ENCODE peak calls at places on chromosomes 13 and 19, in nine cellular contexts. One of them, this sample, is unnamed.

GRCh38 chr13:98938801-98939200 is 39.1 kb downstream of the DOCK9 start:
- DNase-seq in activated naive CD4-positive, alpha-beta T cell treated with anti-CD3 and anti-CD28 coated beads, Interleukin-2, amount 50 U/mL, for 16 hours: no peak
- DNase-seq in NT2/D1: no peak
- DNase-seq in activated CD4-positive, alpha-beta T cell treated with anti-CD3 and anti-CD28 coated beads, Interleukin-2, amount 50 U/mL, for 1 hour: no peak
- DNase-seq in AG04449: no peak
- DNase-seq in iPS DF 6.9: no peak
- DNase-seq in stimulated activated CD8-positive, alpha-beta memory T cell treated with anti-CD3 and anti-CD28 coated beads, Interleukin-7, amount 100 ng/mL, for 4 hours: no peak
- DNase-seq in left ventricle myocardium superior: no peak
- DNase-seq in GDM1: no peak
- DNase-seq in this sample: no peak

GRCh38 chr13:46172531-46172991 is 9.4 kb downstream of the LCP1 start:
- DNase-seq in activated naive CD4-positive, alpha-beta T cell treated with anti-CD3 and anti-CD28 coated beads, Interleukin-2, amount 50 U/mL, for 16 hours: no peak
- DNase-seq in NT2/D1: no peak
- DNase-seq in activated CD4-positive, alpha-beta T cell treated with anti-CD3 and anti-CD28 coated beads, Interleukin-2, amount 50 U/mL, for 1 hour: peak
- DNase-seq in AG04449: no peak
- DNase-seq in iPS DF 6.9: no peak
- DNase-seq in stimulated activated CD8-positive, alpha-beta memory T cell treated with anti-CD3 and anti-CD28 coated beads, Interleukin-7, amount 100 ng/mL, for 4 hours: no peak
- DNase-seq in left ventricle myocardium superior: no peak
- DNase-seq in GDM1: peak
- DNase-seq in this sample: no peak

GRCh38 chr19:49595006-49595818 is 4.2 kb downstream of the PRR12 start:
- DNase-seq in activated naive CD4-positive, alpha-beta T cell treated with anti-CD3 and anti-CD28 coated beads, Interleukin-2, amount 50 U/mL, for 16 hours: no peak
- DNase-seq in NT2/D1: no peak
- DNase-seq in activated CD4-positive, alpha-beta T cell treated with anti-CD3 and anti-CD28 coated beads, Interleukin-2, amount 50 U/mL, for 1 hour: no peak
- DNase-seq in AG04449: no peak
- DNase-seq in iPS DF 6.9: no peak
- DNase-seq in stimulated activated CD8-positive, alpha-beta memory T cell treated with anti-CD3 and anti-CD28 coated beads, Interleukin-7, amount 100 ng/mL, for 4 hours: no peak
- DNase-seq in left ventricle myocardium superior: no peak
- DNase-seq in GDM1: no peak
- DNase-seq in this sample: no peak

GRCh38 chr13:102907016-102907756 is 61.4 kb downstream of the ERCC5 start:
- DNase-seq in activated naive CD4-positive, alpha-beta T cell treated with anti-CD3 and anti-CD28 coated beads, Interleukin-2, amount 50 U/mL, for 16 hours: no peak
- DNase-seq in NT2/D1: no peak
- DNase-seq in activated CD4-positive, alpha-beta T cell treated with anti-CD3 and anti-CD28 coated beads, Interleukin-2, amount 50 U/mL, for 1 hour: no peak
- DNase-seq in AG04449: no peak
- DNase-seq in iPS DF 6.9: no peak
- DNase-seq in stimulated activated CD8-positive, alpha-beta memory T cell treated with anti-CD3 and anti-CD28 coated beads, Interleukin-7, amount 100 ng/mL, for 4 hours: no peak
- DNase-seq in left ventricle myocardium superior: no peak
- DNase-seq in GDM1: no peak
- DNase-seq in this sample: peak

GRCh38 chr13:20702530-20702929 is 969 bp upstream of the IL17D start:
- DNase-seq in activated naive CD4-positive, alpha-beta T cell treated with anti-CD3 and anti-CD28 coated beads, Interleukin-2, amount 50 U/mL, for 16 hours: no peak
- DNase-seq in NT2/D1: no peak
- DNase-seq in activated CD4-positive, alpha-beta T cell treated with anti-CD3 and anti-CD28 coated beads, Interleukin-2, amount 50 U/mL, for 1 hour: no peak
- DNase-seq in AG04449: no peak
- DNase-seq in iPS DF 6.9: no peak
- DNase-seq in stimulated activated CD8-positive, alpha-beta memory T cell treated with anti-CD3 and anti-CD28 coated beads, Interleukin-7, amount 100 ng/mL, for 4 hours: no peak
- DNase-seq in left ventricle myocardium superior: no peak
- DNase-seq in GDM1: no peak
- DNase-seq in this sample: no peak

GRCh38 chr13:27968316-27969072 is 621 bp downstream of the CDX2 start:
- DNase-seq in activated naive CD4-positive, alpha-beta T cell treated with anti-CD3 and anti-CD28 coated beads, Interleukin-2, amount 50 U/mL, for 16 hours: no peak
- DNase-seq in NT2/D1: no peak
- DNase-seq in activated CD4-positive, alpha-beta T cell treated with anti-CD3 and anti-CD28 coated beads, Interleukin-2, amount 50 U/mL, for 1 hour: no peak
- DNase-seq in AG04449: no peak
- DNase-seq in iPS DF 6.9: no peak
- DNase-seq in stimulated activated CD8-positive, alpha-beta memory T cell treated with anti-CD3 and anti-CD28 coated beads, Interleukin-7, amount 100 ng/mL, for 4 hours: no peak
- DNase-seq in left ventricle myocardium superior: no peak
- DNase-seq in GDM1: no peak
- DNase-seq in this sample: no peak

GRCh38 chr19:41089955-41090354 is 1.7 kb downstream of the CYP2A13 start:
- DNase-seq in activated naive CD4-positive, alpha-beta T cell treated with anti-CD3 and anti-CD28 coated beads, Interleukin-2, amount 50 U/mL, for 16 hours: no peak
- DNase-seq in NT2/D1: no peak
- DNase-seq in activated CD4-positive, alpha-beta T cell treated with anti-CD3 and anti-CD28 coated beads, Interleukin-2, amount 50 U/mL, for 1 hour: no peak
- DNase-seq in AG04449: no peak
- DNase-seq in iPS DF 6.9: no peak
- DNase-seq in stimulated activated CD8-positive, alpha-beta memory T cell treated with anti-CD3 and anti-CD28 coated beads, Interleukin-7, amount 100 ng/mL, for 4 hours: no peak
- DNase-seq in left ventricle myocardium superior: no peak
- DNase-seq in GDM1: no peak
- DNase-seq in this sample: no peak

GRCh38 chr13:51619614-51620013 is 35.4 kb downstream of the WDFY2 start:
- DNase-seq in activated naive CD4-positive, alpha-beta T cell treated with anti-CD3 and anti-CD28 coated beads, Interleukin-2, amount 50 U/mL, for 16 hours: no peak
- DNase-seq in NT2/D1: no peak
- DNase-seq in activated CD4-positive, alpha-beta T cell treated with anti-CD3 and anti-CD28 coated beads, Interleukin-2, amount 50 U/mL, for 1 hour: no peak
- DNase-seq in AG04449: no peak
- DNase-seq in iPS DF 6.9: no peak
- DNase-seq in stimulated activated CD8-positive, alpha-beta memory T cell treated with anti-CD3 and anti-CD28 coated beads, Interleukin-7, amount 100 ng/mL, for 4 hours: no peak
- DNase-seq in left ventricle myocardium superior: no peak
- DNase-seq in GDM1: no peak
- DNase-seq in this sample: no peak

GRCh38 chr19:46380690-46381089 is 32.7 kb downstream of the CCDC8 start:
- DNase-seq in activated naive CD4-positive, alpha-beta T cell treated with anti-CD3 and anti-CD28 coated beads, Interleukin-2, amount 50 U/mL, for 16 hours: no peak
- DNase-seq in NT2/D1: no peak
- DNase-seq in activated CD4-positive, alpha-beta T cell treated with anti-CD3 and anti-CD28 coated beads, Interleukin-2, amount 50 U/mL, for 1 hour: no peak
- DNase-seq in AG04449: no peak
- DNase-seq in iPS DF 6.9: no peak
- DNase-seq in stimulated activated CD8-positive, alpha-beta memory T cell treated with anti-CD3 and anti-CD28 coated beads, Interleukin-7, amount 100 ng/mL, for 4 hours: no peak
- DNase-seq in left ventricle myocardium superior: no peak
- DNase-seq in GDM1: no peak
- DNase-seq in this sample: no peak

GRCh38 chr13:40060318-40061007 is 405.0 kb downstream of the COG6 start:
- DNase-seq in activated naive CD4-positive, alpha-beta T cell treated with anti-CD3 and anti-CD28 coated beads, Interleukin-2, amount 50 U/mL, for 16 hours: peak
- DNase-seq in NT2/D1: no peak
- DNase-seq in activated CD4-positive, alpha-beta T cell treated with anti-CD3 and anti-CD28 coated beads, Interleukin-2, amount 50 U/mL, for 1 hour: no peak
- DNase-seq in AG04449: peak
- DNase-seq in iPS DF 6.9: no peak
- DNase-seq in stimulated activated CD8-positive, alpha-beta memory T cell treated with anti-CD3 and anti-CD28 coated beads, Interleukin-7, amount 100 ng/mL, for 4 hours: no peak
- DNase-seq in left ventricle myocardium superior: peak
- DNase-seq in GDM1: no peak
- DNase-seq in this sample: peak

GRCh38 chr13:30486230-30487074 is 20.7 kb upstream of the HMGB1 start:
- DNase-seq in activated naive CD4-positive, alpha-beta T cell treated with anti-CD3 and anti-CD28 coated beads, Interleukin-2, amount 50 U/mL, for 16 hours: no peak
- DNase-seq in NT2/D1: no peak
- DNase-seq in activated CD4-positive, alpha-beta T cell treated with anti-CD3 and anti-CD28 coated beads, Interleukin-2, amount 50 U/mL, for 1 hour: no peak
- DNase-seq in AG04449: no peak
- DNase-seq in iPS DF 6.9: no peak
- DNase-seq in stimulated activated CD8-positive, alpha-beta memory T cell treated with anti-CD3 and anti-CD28 coated beads, Interleukin-7, amount 100 ng/mL, for 4 hours: no peak
- DNase-seq in left ventricle myocardium superior: no peak
- DNase-seq in GDM1: no peak
- DNase-seq in this sample: no peak

GRCh38 chr13:33261426-33262068 is 24.0 kb downstream of the STARD13 start:
- DNase-seq in activated naive CD4-positive, alpha-beta T cell treated with anti-CD3 and anti-CD28 coated beads, Interleukin-2, amount 50 U/mL, for 16 hours: no peak
- DNase-seq in NT2/D1: no peak
- DNase-seq in activated CD4-positive, alpha-beta T cell treated with anti-CD3 and anti-CD28 coated beads, Interleukin-2, amount 50 U/mL, for 1 hour: no peak
- DNase-seq in AG04449: no peak
- DNase-seq in iPS DF 6.9: no peak
- DNase-seq in stimulated activated CD8-positive, alpha-beta memory T cell treated with anti-CD3 and anti-CD28 coated beads, Interleukin-7, amount 100 ng/mL, for 4 hours: no peak
- DNase-seq in left ventricle myocardium superior: no peak
- DNase-seq in GDM1: no peak
- DNase-seq in this sample: no peak

GRCh38 chr19:21566073-21566472 is 60.7 kb downstream of the ZNF429 start:
- DNase-seq in activated naive CD4-positive, alpha-beta T cell treated with anti-CD3 and anti-CD28 coated beads, Interleukin-2, amount 50 U/mL, for 16 hours: no peak
- DNase-seq in NT2/D1: no peak
- DNase-seq in activated CD4-positive, alpha-beta T cell treated with anti-CD3 and anti-CD28 coated beads, Interleukin-2, amount 50 U/mL, for 1 hour: no peak
- DNase-seq in AG04449: no peak
- DNase-seq in iPS DF 6.9: no peak
- DNase-seq in stimulated activated CD8-positive, alpha-beta memory T cell treated with anti-CD3 and anti-CD28 coated beads, Interleukin-7, amount 100 ng/mL, for 4 hours: peak
- DNase-seq in left ventricle myocardium superior: no peak
- DNase-seq in GDM1: no peak
- DNase-seq in this sample: no peak

GRCh38 chr19:34475026-34475974 is 6.3 kb upstream of the WTIP start:
- DNase-seq in activated naive CD4-positive, alpha-beta T cell treated with anti-CD3 and anti-CD28 coated beads, Interleukin-2, amount 50 U/mL, for 16 hours: no peak
- DNase-seq in NT2/D1: no peak
- DNase-seq in activated CD4-positive, alpha-beta T cell treated with anti-CD3 and anti-CD28 coated beads, Interleukin-2, amount 50 U/mL, for 1 hour: no peak
- DNase-seq in AG04449: peak
- DNase-seq in iPS DF 6.9: no peak
- DNase-seq in stimulated activated CD8-positive, alpha-beta memory T cell treated with anti-CD3 and anti-CD28 coated beads, Interleukin-7, amount 100 ng/mL, for 4 hours: no peak
- DNase-seq in left ventricle myocardium superior: no peak
- DNase-seq in GDM1: no peak
- DNase-seq in this sample: no peak

GRCh38 chr13:49298903-49299605 is 51.3 kb downstream of the CDADC1 start:
- DNase-seq in activated naive CD4-positive, alpha-beta T cell treated with anti-CD3 and anti-CD28 coated beads, Interleukin-2, amount 50 U/mL, for 16 hours: no peak
- DNase-seq in NT2/D1: no peak
- DNase-seq in activated CD4-positive, alpha-beta T cell treated with anti-CD3 and anti-CD28 coated beads, Interleukin-2, amount 50 U/mL, for 1 hour: no peak
- DNase-seq in AG04449: no peak
- DNase-seq in iPS DF 6.9: no peak
- DNase-seq in stimulated activated CD8-positive, alpha-beta memory T cell treated with anti-CD3 and anti-CD28 coated beads, Interleukin-7, amount 100 ng/mL, for 4 hours: no peak
- DNase-seq in left ventricle myocardium superior: no peak
- DNase-seq in GDM1: no peak
- DNase-seq in this sample: no peak

GRCh38 chr19:15210323-15210774 is 9.6 kb upstream of the NOTCH3 start:
- DNase-seq in activated naive CD4-positive, alpha-beta T cell treated with anti-CD3 and anti-CD28 coated beads, Interleukin-2, amount 50 U/mL, for 16 hours: no peak
- DNase-seq in NT2/D1: no peak
- DNase-seq in activated CD4-positive, alpha-beta T cell treated with anti-CD3 and anti-CD28 coated beads, Interleukin-2, amount 50 U/mL, for 1 hour: no peak
- DNase-seq in AG04449: peak
- DNase-seq in iPS DF 6.9: no peak
- DNase-seq in stimulated activated CD8-positive, alpha-beta memory T cell treated with anti-CD3 and anti-CD28 coated beads, Interleukin-7, amount 100 ng/mL, for 4 hours: no peak
- DNase-seq in left ventricle myocardium superior: peak
- DNase-seq in GDM1: no peak
- DNase-seq in this sample: no peak

GRCh38 chr13:64371045-64371444 is 2859.1 kb downstream of the PCDH9 start:
- DNase-seq in activated naive CD4-positive, alpha-beta T cell treated with anti-CD3 and anti-CD28 coated beads, Interleukin-2, amount 50 U/mL, for 16 hours: no peak
- DNase-seq in NT2/D1: no peak
- DNase-seq in activated CD4-positive, alpha-beta T cell treated with anti-CD3 and anti-CD28 coated beads, Interleukin-2, amount 50 U/mL, for 1 hour: no peak
- DNase-seq in AG04449: no peak
- DNase-seq in iPS DF 6.9: no peak
- DNase-seq in stimulated activated CD8-positive, alpha-beta memory T cell treated with anti-CD3 and anti-CD28 coated beads, Interleukin-7, amount 100 ng/mL, for 4 hours: no peak
- DNase-seq in left ventricle myocardium superior: no peak
- DNase-seq in GDM1: no peak
- DNase-seq in this sample: no peak

GRCh38 chr13:34217343-34218094 is 399.6 kb downstream of the RFC3 start:
- DNase-seq in activated naive CD4-positive, alpha-beta T cell treated with anti-CD3 and anti-CD28 coated beads, Interleukin-2, amount 50 U/mL, for 16 hours: no peak
- DNase-seq in NT2/D1: no peak
- DNase-seq in activated CD4-positive, alpha-beta T cell treated with anti-CD3 and anti-CD28 coated beads, Interleukin-2, amount 50 U/mL, for 1 hour: no peak
- DNase-seq in AG04449: no peak
- DNase-seq in iPS DF 6.9: no peak
- DNase-seq in stimulated activated CD8-positive, alpha-beta memory T cell treated with anti-CD3 and anti-CD28 coated beads, Interleukin-7, amount 100 ng/mL, for 4 hours: no peak
- DNase-seq in left ventricle myocardium superior: no peak
- DNase-seq in GDM1: no peak
- DNase-seq in this sample: no peak

GRCh38 chr13:30158774-30159445 is 148.4 kb downstream of the KATNAL1 start:
- DNase-seq in activated naive CD4-positive, alpha-beta T cell treated with anti-CD3 and anti-CD28 coated beads, Interleukin-2, amount 50 U/mL, for 16 hours: no peak
- DNase-seq in NT2/D1: no peak
- DNase-seq in activated CD4-positive, alpha-beta T cell treated with anti-CD3 and anti-CD28 coated beads, Interleukin-2, amount 50 U/mL, for 1 hour: no peak
- DNase-seq in AG04449: peak
- DNase-seq in iPS DF 6.9: no peak
- DNase-seq in stimulated activated CD8-positive, alpha-beta memory T cell treated with anti-CD3 and anti-CD28 coated beads, Interleukin-7, amount 100 ng/mL, for 4 hours: no peak
- DNase-seq in left ventricle myocardium superior: no peak
- DNase-seq in GDM1: no peak
- DNase-seq in this sample: no peak

GRCh38 chr13:30307966-30308290 is 577 bp upstream of the KATNAL1 start:
- DNase-seq in activated naive CD4-positive, alpha-beta T cell treated with anti-CD3 and anti-CD28 coated beads, Interleukin-2, amount 50 U/mL, for 16 hours: no peak
- DNase-seq in NT2/D1: no peak
- DNase-seq in activated CD4-positive, alpha-beta T cell treated with anti-CD3 and anti-CD28 coated beads, Interleukin-2, amount 50 U/mL, for 1 hour: no peak
- DNase-seq in AG04449: no peak
- DNase-seq in iPS DF 6.9: no peak
- DNase-seq in stimulated activated CD8-positive, alpha-beta memory T cell treated with anti-CD3 and anti-CD28 coated beads, Interleukin-7, amount 100 ng/mL, for 4 hours: no peak
- DNase-seq in left ventricle myocardium superior: no peak
- DNase-seq in GDM1: no peak
- DNase-seq in this sample: no peak

GRCh38 chr13:69234171-69234570 is 873.5 kb upstream of the ATXN8OS start:
- DNase-seq in activated naive CD4-positive, alpha-beta T cell treated with anti-CD3 and anti-CD28 coated beads, Interleukin-2, amount 50 U/mL, for 16 hours: no peak
- DNase-seq in NT2/D1: no peak
- DNase-seq in activated CD4-positive, alpha-beta T cell treated with anti-CD3 and anti-CD28 coated beads, Interleukin-2, amount 50 U/mL, for 1 hour: no peak
- DNase-seq in AG04449: no peak
- DNase-seq in iPS DF 6.9: no peak
- DNase-seq in stimulated activated CD8-positive, alpha-beta memory T cell treated with anti-CD3 and anti-CD28 coated beads, Interleukin-7, amount 100 ng/mL, for 4 hours: no peak
- DNase-seq in left ventricle myocardium superior: no peak
- DNase-seq in GDM1: no peak
- DNase-seq in this sample: no peak

GRCh38 chr19:56765107-56765506 is 75.4 kb downstream of the PEG3 start:
- DNase-seq in activated naive CD4-positive, alpha-beta T cell treated with anti-CD3 and anti-CD28 coated beads, Interleukin-2, amount 50 U/mL, for 16 hours: peak
- DNase-seq in NT2/D1: peak
- DNase-seq in activated CD4-positive, alpha-beta T cell treated with anti-CD3 and anti-CD28 coated beads, Interleukin-2, amount 50 U/mL, for 1 hour: no peak
- DNase-seq in AG04449: no peak
- DNase-seq in iPS DF 6.9: no peak
- DNase-seq in stimulated activated CD8-positive, alpha-beta memory T cell treated with anti-CD3 and anti-CD28 coated beads, Interleukin-7, amount 100 ng/mL, for 4 hours: no peak
- DNase-seq in left ventricle myocardium superior: peak
- DNase-seq in GDM1: no peak
- DNase-seq in this sample: no peak

GRCh38 chr13:77397636-77398035 is 70.7 kb upstream of the MYCBP2 start:
- DNase-seq in activated naive CD4-positive, alpha-beta T cell treated with anti-CD3 and anti-CD28 coated beads, Interleukin-2, amount 50 U/mL, for 16 hours: no peak
- DNase-seq in NT2/D1: no peak
- DNase-seq in activated CD4-positive, alpha-beta T cell treated with anti-CD3 and anti-CD28 coated beads, Interleukin-2, amount 50 U/mL, for 1 hour: no peak
- DNase-seq in AG04449: no peak
- DNase-seq in iPS DF 6.9: no peak
- DNase-seq in stimulated activated CD8-positive, alpha-beta memory T cell treated with anti-CD3 and anti-CD28 coated beads, Interleukin-7, amount 100 ng/mL, for 4 hours: no peak
- DNase-seq in left ventricle myocardium superior: no peak
- DNase-seq in GDM1: no peak
- DNase-seq in this sample: no peak

GRCh38 chr19:20472854-20473253 is 92.7 kb downstream of the ZNF737 start:
- DNase-seq in activated naive CD4-positive, alpha-beta T cell treated with anti-CD3 and anti-CD28 coated beads, Interleukin-2, amount 50 U/mL, for 16 hours: no peak
- DNase-seq in NT2/D1: no peak
- DNase-seq in activated CD4-positive, alpha-beta T cell treated with anti-CD3 and anti-CD28 coated beads, Interleukin-2, amount 50 U/mL, for 1 hour: no peak
- DNase-seq in AG04449: no peak
- DNase-seq in iPS DF 6.9: no peak
- DNase-seq in stimulated activated CD8-positive, alpha-beta memory T cell treated with anti-CD3 and anti-CD28 coated beads, Interleukin-7, amount 100 ng/mL, for 4 hours: no peak
- DNase-seq in left ventricle myocardium superior: no peak
- DNase-seq in GDM1: no peak
- DNase-seq in this sample: no peak

GRCh38 chr13:109729031-109729870 is 57.1 kb downstream of the IRS2 start:
- DNase-seq in activated naive CD4-positive, alpha-beta T cell treated with anti-CD3 and anti-CD28 coated beads, Interleukin-2, amount 50 U/mL, for 16 hours: no peak
- DNase-seq in NT2/D1: peak
- DNase-seq in activated CD4-positive, alpha-beta T cell treated with anti-CD3 and anti-CD28 coated beads, Interleukin-2, amount 50 U/mL, for 1 hour: no peak
- DNase-seq in AG04449: no peak
- DNase-seq in iPS DF 6.9: no peak
- DNase-seq in stimulated activated CD8-positive, alpha-beta memory T cell treated with anti-CD3 and anti-CD28 coated beads, Interleukin-7, amount 100 ng/mL, for 4 hours: no peak
- DNase-seq in left ventricle myocardium superior: no peak
- DNase-seq in GDM1: no peak
- DNase-seq in this sample: no peak

GRCh38 chr19:33727331-33728028 is 69.2 kb upstream of the KCTD15 start:
- DNase-seq in activated naive CD4-positive, alpha-beta T cell treated with anti-CD3 and anti-CD28 coated beads, Interleukin-2, amount 50 U/mL, for 16 hours: no peak
- DNase-seq in NT2/D1: no peak
- DNase-seq in activated CD4-positive, alpha-beta T cell treated with anti-CD3 and anti-CD28 coated beads, Interleukin-2, amount 50 U/mL, for 1 hour: no peak
- DNase-seq in AG04449: no peak
- DNase-seq in iPS DF 6.9: no peak
- DNase-seq in stimulated activated CD8-positive, alpha-beta memory T cell treated with anti-CD3 and anti-CD28 coated beads, Interleukin-7, amount 100 ng/mL, for 4 hours: no peak
- DNase-seq in left ventricle myocardium superior: no peak
- DNase-seq in GDM1: no peak
- DNase-seq in this sample: no peak

GRCh38 chr19:31164666-31165265 is 184.5 kb downstream of the TSHZ3 start:
- DNase-seq in activated naive CD4-positive, alpha-beta T cell treated with anti-CD3 and anti-CD28 coated beads, Interleukin-2, amount 50 U/mL, for 16 hours: no peak
- DNase-seq in NT2/D1: no peak
- DNase-seq in activated CD4-positive, alpha-beta T cell treated with anti-CD3 and anti-CD28 coated beads, Interleukin-2, amount 50 U/mL, for 1 hour: no peak
- DNase-seq in AG04449: no peak
- DNase-seq in iPS DF 6.9: no peak
- DNase-seq in stimulated activated CD8-positive, alpha-beta memory T cell treated with anti-CD3 and anti-CD28 coated beads, Interleukin-7, amount 100 ng/mL, for 4 hours: no peak
- DNase-seq in left ventricle myocardium superior: no peak
- DNase-seq in GDM1: no peak
- DNase-seq in this sample: no peak

GRCh38 chr13:99356216-99357089 is 49.3 kb upstream of the GPR183 start:
- DNase-seq in activated naive CD4-positive, alpha-beta T cell treated with anti-CD3 and anti-CD28 coated beads, Interleukin-2, amount 50 U/mL, for 16 hours: no peak
- DNase-seq in NT2/D1: no peak
- DNase-seq in activated CD4-positive, alpha-beta T cell treated with anti-CD3 and anti-CD28 coated beads, Interleukin-2, amount 50 U/mL, for 1 hour: peak
- DNase-seq in AG04449: no peak
- DNase-seq in iPS DF 6.9: no peak
- DNase-seq in stimulated activated CD8-positive, alpha-beta memory T cell treated with anti-CD3 and anti-CD28 coated beads, Interleukin-7, amount 100 ng/mL, for 4 hours: peak
- DNase-seq in left ventricle myocardium superior: peak
- DNase-seq in GDM1: peak
- DNase-seq in this sample: peak

GRCh38 chr13:112806761-112807652 is 117.2 kb downstream of the ATP11A start:
- DNase-seq in activated naive CD4-positive, alpha-beta T cell treated with anti-CD3 and anti-CD28 coated beads, Interleukin-2, amount 50 U/mL, for 16 hours: no peak
- DNase-seq in NT2/D1: no peak
- DNase-seq in activated CD4-positive, alpha-beta T cell treated with anti-CD3 and anti-CD28 coated beads, Interleukin-2, amount 50 U/mL, for 1 hour: no peak
- DNase-seq in AG04449: no peak
- DNase-seq in iPS DF 6.9: no peak
- DNase-seq in stimulated activated CD8-positive, alpha-beta memory T cell treated with anti-CD3 and anti-CD28 coated beads, Interleukin-7, amount 100 ng/mL, for 4 hours: no peak
- DNase-seq in left ventricle myocardium superior: no peak
- DNase-seq in GDM1: no peak
- DNase-seq in this sample: no peak

GRCh38 chr13:110499621-110500281 is 61.8 kb downstream of the RAB20 start:
- DNase-seq in activated naive CD4-positive, alpha-beta T cell treated with anti-CD3 and anti-CD28 coated beads, Interleukin-2, amount 50 U/mL, for 16 hours: no peak
- DNase-seq in NT2/D1: no peak
- DNase-seq in activated CD4-positive, alpha-beta T cell treated with anti-CD3 and anti-CD28 coated beads, Interleukin-2, amount 50 U/mL, for 1 hour: no peak
- DNase-seq in AG04449: peak
- DNase-seq in iPS DF 6.9: no peak
- DNase-seq in stimulated activated CD8-positive, alpha-beta memory T cell treated with anti-CD3 and anti-CD28 coated beads, Interleukin-7, amount 100 ng/mL, for 4 hours: no peak
- DNase-seq in left ventricle myocardium superior: no peak
- DNase-seq in GDM1: no peak
- DNase-seq in this sample: no peak

GRCh38 chr13:49530452-49530851 is 34.7 kb downstream of the PHF11 start:
- DNase-seq in activated naive CD4-positive, alpha-beta T cell treated with anti-CD3 and anti-CD28 coated beads, Interleukin-2, amount 50 U/mL, for 16 hours: no peak
- DNase-seq in NT2/D1: no peak
- DNase-seq in activated CD4-positive, alpha-beta T cell treated with anti-CD3 and anti-CD28 coated beads, Interleukin-2, amount 50 U/mL, for 1 hour: no peak
- DNase-seq in AG04449: no peak
- DNase-seq in iPS DF 6.9: no peak
- DNase-seq in stimulated activated CD8-positive, alpha-beta memory T cell treated with anti-CD3 and anti-CD28 coated beads, Interleukin-7, amount 100 ng/mL, for 4 hours: no peak
- DNase-seq in left ventricle myocardium superior: no peak
- DNase-seq in GDM1: no peak
- DNase-seq in this sample: no peak

This sample was measured in GM12878.